ENCODE peak calls at places on chromosomes 4 and X, in five cellular contexts. H is fibroblast of pulmonary artery; W is HCEC 1CT; K is activated CD4-positive, alpha-beta T cell treated with anti-CD3 and anti-CD28 coated beads for 24 hours; Q is naive thymus-derived CD4-positive, alpha-beta T cell. X is an unnamed sample.

GRCh38 chr4:3303840-3304715 is 11.3 kb downstream of the RGS12 start:
- DNase-seq in H (no peak), W (no peak), K (no peak), Q (no peak), X (no peak)

GRCh38 chrX:65695849-65696248 is 28.4 kb downstream of the MSN start:
- DNase-seq in H (no peak), W (no peak), K (no peak), Q (no peak), X (no peak)

GRCh38 chr4:54988655-54989054 is 136.7 kb downstream of the KDR start:
- DNase-seq in H (no peak), W (no peak), K (no peak), Q (no peak), X (no peak)

GRCh38 chr4:87179751-87180150 is 40.7 kb downstream of the KLHL8 start:
- DNase-seq in H (no peak), W (no peak), K (no peak), Q (no peak), X (no peak)

GRCh38 chr4:186845137-186845842 is 121.6 kb upstream of the FAT1 start:
- DNase-seq in H (peak; percentile 90), W (peak; percentile 79), K (no peak), Q (no peak), X (peak; percentile 46)

GRCh38 chrX:105526431-105526830 is 295.9 kb upstream of the NRK start:
- DNase-seq in H (no peak), W (no peak), K (no peak), Q (no peak), X (no peak)

GRCh38 chr4:148441624-148441985 is 609 bp downstream of the NR3C2 start:
- DNase-seq in H (no peak), W (no peak), K (no peak), Q (no peak), X (no peak)

GRCh38 chr4:5973486-5974220 is 44.6 kb downstream of the C4orf50 start:
- DNase-seq in H (no peak), W (no peak), K (no peak), Q (no peak), X (no peak)

GRCh38 chr4:107552306-107552705 is 167.7 kb downstream of the PAPSS1 start:
- DNase-seq in H (no peak), W (no peak), K (no peak), Q (no peak), X (no peak)

GRCh38 chr4:131644619-131645018 is 1504.5 kb upstream of the PCDH10 start:
- DNase-seq in H (peak; percentile 71), W (peak; percentile 35), K (no peak), Q (no peak), X (no peak)

GRCh38 chrX:112672788-112673560 is 6.8 kb downstream of the LHFPL1 start:
- DNase-seq in H (no peak), W (no peak), K (no peak), Q (no peak), X (no peak)

GRCh38 chr4:680565-680930 is 6.2 kb downstream of the MYL5 start:
- DNase-seq in H (no peak), W (no peak), K (no peak), Q (no peak), X (no peak)

GRCh38 chr4:110878413-110878812 is 255.5 kb upstream of the PITX2 start:
- DNase-seq in H (no peak), W (no peak), K (no peak), Q (no peak), X (no peak)